ENCODE peak calls at places on chromosomes 5 and 9, in eight cellular contexts. M is transverse colon, A is body of pancreas, O is spleen, B is Peyer's patch, R is ovary, N is lower leg skin, J is esophagus muscularis mucosa. V is an unnamed sample.

GRCh38 chr5:9343146-9343850 is 202.6 kb downstream of the SEMA5A start:
- DNase-seq in M (no peak), A (no peak), O (no peak), B (no peak), R (no peak), N (no peak), J (no peak), V (no peak)

GRCh38 chr5:147307170-147307569 is 72.3 kb downstream of the STK32A start:
- DNase-seq in M (no peak), A (no peak), O (no peak), B (no peak), R (no peak), N (no peak), J (no peak), V (no peak)

GRCh38 chr5:128254789-128255188 is 171.2 kb downstream of the SLC12A2 start:
- DNase-seq in M (no peak), A (no peak), O (no peak), B (no peak), R (no peak), N (no peak), J (no peak), V (no peak)

GRCh38 chr5:108747111-108748009 is at the start of gene FER:
- DNase-seq in M (no peak), A (peak; percentile 30), O (no peak), B (no peak), R (no peak), N (peak; percentile 43), J (no peak), V (peak; percentile 61)

GRCh38 chr5:50853151-50853550 is 186.7 kb downstream of the PARP8 start:
- DNase-seq in M (peak; percentile 21), A (no peak), O (peak; percentile 77), B (no peak), R (no peak), N (peak; percentile 28), J (no peak), V (peak; percentile 85)

GRCh38 chr9:127543221-127543620 is 68.9 kb upstream of the STXBP1 start:
- DNase-seq in M (no peak), A (no peak), O (no peak), B (no peak), R (no peak), N (no peak), J (no peak), V (no peak)

GRCh38 chr9:110745656-110746055 is 77.1 kb downstream of the MUSK start:
- DNase-seq in M (no peak), A (no peak), O (no peak), B (no peak), R (no peak), N (no peak), J (no peak), V (no peak)

GRCh38 chr5:149445739-149446369 is 66.8 kb upstream of the IL17B start:
- DNase-seq in M (no peak), A (no peak), O (no peak), B (no peak), R (peak; percentile 63), N (no peak), J (no peak), V (peak; percentile 83)

GRCh38 chr5:81014348-81014747 is 54.2 kb downstream of the RASGRF2 start:
- DNase-seq in M (no peak), A (no peak), O (no peak), B (no peak), R (no peak), N (no peak), J (no peak), V (no peak)

GRCh38 chr5:73654171-73654811 is 28.3 kb downstream of the ARHGEF28 start:
- DNase-seq in M (no peak), A (no peak), O (no peak), B (no peak), R (no peak), N (no peak), J (no peak), V (no peak)

GRCh38 chr5:157253547-157253946 is 12.4 kb upstream of the CYFIP2 start:
- DNase-seq in M (peak; percentile 58), A (peak; percentile 51), O (no peak), B (no peak), R (no peak), N (no peak), J (peak; percentile 90), V (peak; percentile 58)

GRCh38 chr5:80414113-80414512 is 6.2 kb downstream of the ZFYVE16 start:
- DNase-seq in M (no peak), A (no peak), O (no peak), B (no peak), R (no peak), N (no peak), J (no peak), V (peak; percentile 78)

GRCh38 chr9:121888438-121888775 is 204.7 kb downstream of the TTLL11 start:
- DNase-seq in M (no peak), A (no peak), O (no peak), B (no peak), R (no peak), N (no peak), J (no peak), V (no peak)

GRCh38 chr5:11072556-11072955 is 311.5 kb upstream of the DAP start:
- DNase-seq in M (no peak), A (no peak), O (no peak), B (no peak), R (no peak), N (no peak), J (no peak), V (no peak)

GRCh38 chr5:145619806-145620205 is 215.3 kb downstream of the PRELID2 start:
- DNase-seq in M (no peak), A (no peak), O (no peak), B (no peak), R (no peak), N (no peak), J (no peak), V (no peak)

GRCh38 chr9:16071400-16071799 is 518.6 kb downstream of the CCDC171 start:
- DNase-seq in M (no peak), A (no peak), O (no peak), B (no peak), R (no peak), N (no peak), J (no peak), V (no peak)

GRCh38 chr9:16074962-16075361 is 522.1 kb downstream of the CCDC171 start:
- DNase-seq in M (no peak), A (no peak), O (no peak), B (no peak), R (no peak), N (no peak), J (no peak), V (no peak)

GRCh38 chr9:16064701-16065230 is 511.9 kb downstream of the CCDC171 start:
- DNase-seq in M (no peak), A (no peak), O (no peak), B (no peak), R (no peak), N (no peak), J (no peak), V (no peak)

GRCh38 chr9:16068476-16068875 is 515.6 kb downstream of the CCDC171 start:
- DNase-seq in M (no peak), A (no peak), O (no peak), B (no peak), R (no peak), N (no peak), J (no peak), V (no peak)

DNA sequence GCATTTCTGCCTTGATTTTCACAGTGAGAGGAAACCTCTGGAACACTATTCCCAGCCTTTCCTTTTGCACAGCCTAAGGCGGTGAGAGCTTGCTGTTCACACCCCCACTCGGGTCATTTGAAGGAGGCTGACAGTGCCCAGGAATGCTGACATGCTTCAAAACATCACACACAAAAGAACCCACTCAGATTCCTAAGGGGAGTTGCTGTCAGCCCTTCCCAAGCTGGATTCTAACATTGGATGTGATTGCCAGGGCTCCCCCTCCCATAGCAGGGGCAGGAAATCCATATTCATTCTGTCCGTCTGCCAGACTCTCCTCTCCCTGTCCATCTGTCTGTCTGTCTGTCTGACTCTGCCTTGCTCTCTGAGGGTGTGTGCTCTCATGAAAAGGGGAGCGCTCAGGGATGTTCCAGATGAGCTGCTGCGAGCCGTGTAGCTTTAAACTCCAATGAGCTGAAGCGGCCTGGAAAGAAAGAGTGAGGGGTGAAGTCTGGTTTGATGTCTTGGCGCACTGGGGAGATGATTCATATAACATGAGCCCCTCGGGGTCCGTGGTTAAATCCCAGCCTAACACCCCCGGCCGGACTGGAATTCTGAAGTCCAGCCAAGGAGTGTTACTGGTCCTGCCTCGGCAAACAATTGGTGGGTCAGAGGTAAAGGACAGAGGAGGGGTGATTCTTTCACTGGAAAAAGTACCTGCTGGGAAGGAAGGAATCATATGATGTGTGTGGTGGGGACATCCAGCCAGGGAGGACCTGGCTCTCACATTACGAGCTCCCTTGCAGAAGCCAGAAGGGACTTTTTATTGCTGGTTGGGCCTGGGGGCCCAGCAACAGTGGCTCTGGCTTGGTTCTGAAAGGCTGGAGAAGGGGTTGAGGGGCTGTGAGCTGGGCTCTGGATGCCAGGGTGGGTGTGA is 517.1 kb downstream of the CCDC171 start:
- DNase-seq in M (no peak), A (no peak), O (no peak), B (no peak), R (no peak), N (no peak), J (no peak), V (no peak)
- TF ChIP-seq CTCF in M (no peak), A (no peak), O (no peak), B (no peak), R (no peak), N (no peak), J (no peak), V (no peak)

DNA sequence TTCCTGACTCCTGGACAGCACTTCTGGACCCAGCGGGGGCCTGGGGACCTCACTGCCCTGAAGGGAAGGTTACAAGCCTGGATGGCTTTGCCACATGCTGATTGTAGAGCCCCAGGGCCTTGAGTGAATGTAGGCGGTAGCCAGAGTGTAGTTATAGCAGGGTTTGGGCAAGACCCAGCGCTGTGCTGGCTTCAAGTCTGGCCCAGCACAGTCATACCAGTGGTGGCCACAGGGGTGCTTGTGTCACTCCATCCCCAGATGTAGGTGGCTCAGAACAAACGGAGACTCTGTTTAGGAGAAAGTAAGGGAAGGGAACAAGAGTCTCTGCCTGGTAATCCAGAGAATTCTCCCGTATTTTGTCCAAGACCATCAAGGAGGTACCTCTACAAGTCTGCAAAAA is 84.6 kb downstream of the STARD4 start:
- DNase-seq in M (no peak), A (no peak), O (no peak), B (no peak), R (no peak), N (no peak), J (no peak), V (no peak)
- H3K4me3 ChIP-seq in M (no peak overlapping the region), A (no peak overlapping the region), O (no peak overlapping the region), B (no peak overlapping the region), R (no peak overlapping the region), N (no peak overlapping the region), J (no peak overlapping the region), V (no peak overlapping the region)

GRCh38 chr5:66442951-66443445 is 153.2 kb upstream of the MAST4 start:
- DNase-seq in M (no peak), A (no peak), O (no peak), B (no peak), R (peak; percentile 76), N (no peak), J (no peak), V (no peak)
- TF ChIP-seq POLR2A in M (no peak), A (no peak), O (no peak), B (no peak), R (no peak), N (no peak), J (no peak), V (no peak)

DNA sequence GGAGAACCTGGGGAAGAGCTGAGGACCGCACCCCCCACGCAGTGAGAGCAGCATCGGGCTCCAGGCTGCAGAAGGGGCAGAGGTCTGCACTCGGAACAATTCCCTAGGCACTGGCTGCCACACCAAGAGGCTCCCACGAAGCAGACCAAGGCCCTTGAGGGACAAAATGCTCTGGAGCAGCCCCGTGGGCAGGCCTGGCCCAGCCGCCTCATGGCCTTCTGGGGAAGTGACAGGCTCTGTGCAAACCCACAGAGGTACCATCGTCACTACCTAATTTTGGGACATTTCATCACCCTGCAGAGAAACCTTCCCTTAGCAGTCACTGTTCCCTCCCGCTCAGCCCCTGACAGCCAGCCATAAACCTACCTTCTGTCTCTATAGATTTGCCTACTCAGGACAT is 15.9 kb downstream of the FBXW5 start:
- DNase-seq in M (no peak), A (no peak), O (no peak), B (no peak), R (no peak), N (no peak), J (no peak), V (no peak)
- TF ChIP-seq CTCF in M (no peak), A (no peak), O (no peak), B (no peak), R (no peak), N (no peak), J (no peak), V (no peak)

V was measured in NB4.